ENCODE peak calls at places on chromosomes 4 and X, in seven cellular contexts. R is nephron progenitor cell, D is upper lobe of right lung, C is ELF-1, I is fibroblast of pulmonary artery, B is ovary, T is SIG-M5. X is an unnamed sample.

GRCh38 chr4:128371004-128371777 is 83.6 kb upstream of the PGRMC2 start:
- DNase-seq in R (no peak), D (no peak), C (no peak), I (no peak), B (no peak), T (no peak), X (no peak)

GRCh38 chrX:43836435-43837184 is 45.6 kb downstream of the MAOB start:
- DNase-seq in R (no peak), D (no peak), C (no peak), I (peak), B (no peak), T (no peak), X (peak)

GRCh38 chr4:121373841-121374240 is 7.0 kb downstream of the QRFPR start:
- DNase-seq in R (no peak), D (no peak), C (no peak), I (no peak), B (no peak), T (no peak), X (no peak)

GRCh38 chr4:14386196-14386595 is 616.1 kb upstream of the CPEB2 start:
- DNase-seq in R (no peak), D (no peak), C (no peak), I (no peak), B (no peak), T (no peak), X (no peak)

GRCh38 chrX:65273152-65273551 is 261.4 kb downstream of the LAS1L start:
- DNase-seq in R (no peak), D (no peak), C (no peak), I (no peak), B (no peak), T (no peak), X (no peak)

GRCh38 chr4:51885371-51885770 is 42.4 kb downstream of the DCUN1D4 start:
- DNase-seq in R (no peak), D (no peak), C (peak), I (peak), B (no peak), T (no peak), X (peak)

GRCh38 chr4:94917146-94917545 is 159.4 kb downstream of the BMPR1B start:
- DNase-seq in R (no peak), D (no peak), C (no peak), I (no peak), B (no peak), T (no peak), X (no peak)

GRCh38 chr4:158521490-158522111 is at the start of gene RXFP1:
- DNase-seq in R (no peak), D (no peak), C (no peak), I (peak), B (no peak), T (peak), X (no peak)

GRCh38 chrX:31499120-31499519 is 427.3 kb upstream of the FTHL17 start:
- DNase-seq in R (no peak), D (no peak), C (peak), I (peak), B (no peak), T (no peak), X (no peak)

GRCh38 chr4:97394653-97395052 is 748.6 kb downstream of the STPG2 start:
- DNase-seq in R (no peak), D (no peak), C (no peak), I (peak), B (no peak), T (no peak), X (no peak)

GRCh38 chr4:168711197-168712120 is 214.6 kb downstream of the PALLD start:
- DNase-seq in R (peak), D (no peak), C (no peak), I (peak), B (peak), T (no peak), X (no peak)

GRCh38 chrX:39559229-39559628 is 538.5 kb downstream of the BCOR start:
- DNase-seq in R (no peak), D (no peak), C (no peak), I (no peak), B (no peak), T (no peak), X (no peak)

GRCh38 chr4:27930291-27930690 is 1069.7 kb downstream of the STIM2 start:
- DNase-seq in R (no peak), D (no peak), C (no peak), I (no peak), B (no peak), T (no peak), X (no peak)

X was measured in NT2/D1.